ENCODE peak calls at places on chromosomes 3 and 15, in seven cellular contexts. S is AG09309, X is SJSA1, N is right cardiac atrium, W is iPS DF 19.7, C is HuH-7.5, Z is mesothelial cell of epicardium. R is an unnamed sample.

GRCh38 chr3:183122257-183122932 is 23.1 kb upstream of the MCCC1 start:
- DNase-seq in S (peak), X (no peak), N (no peak), W (no peak), C (peak), Z (no peak), R (peak)

GRCh38 chr15:26981492-26981891 is 10.5 kb downstream of the GABRG3 start:
- DNase-seq in S (no peak), X (no peak), N (no peak), W (no peak), C (no peak), Z (no peak), R (no peak)

GRCh38 chr3:71111784-71112440 is 471.6 kb downstream of the FOXP1 start:
- DNase-seq in S (no peak), X (peak), N (no peak), W (no peak), C (no peak), Z (no peak), R (peak)

GRCh38 chr15:50145451-50145872 is 26.4 kb upstream of the ATP8B4 start:
- DNase-seq in S (no peak), X (peak), N (no peak), W (peak), C (peak), Z (no peak), R (peak)

GRCh38 chr3:195885036-195885871 is 23.1 kb downstream of the TNK2 start:
- DNase-seq in S (no peak), X (no peak), N (peak), W (no peak), C (no peak), Z (no peak), R (no peak)

GRCh38 chr3:107208100-107208499 is 169.1 kb upstream of the CCDC54 start:
- DNase-seq in S (peak), X (peak), N (peak), W (no peak), C (no peak), Z (no peak), R (peak)

GRCh38 chr3:133573054-133573628 is 345 bp upstream of the CDV3 start:
- DNase-seq in S (peak), X (peak), N (peak), W (peak), C (peak), Z (peak), R (peak)

GRCh38 chr15:94023520-94023919 is 207.8 kb upstream of the MCTP2 start:
- DNase-seq in S (no peak), X (no peak), N (no peak), W (no peak), C (no peak), Z (no peak), R (no peak)

GRCh38 chr3:141321109-141321497 is 47.2 kb upstream of the ZBTB38 start:
- DNase-seq in S (no peak), X (no peak), N (no peak), W (no peak), C (no peak), Z (no peak), R (no peak)